ENCODE peak calls at places on chromosome 6, in nine cellular contexts. H is GDM1, E is ovary, I is MV-4-11, V is body of pancreas, S is sciatic nerve, Y is caudate nucleus, T is OCI-M1, F is NCI-H748 treated with DMSO at 0.1 percent for 48 hours. P is an unnamed sample.

GRCh38 chr6:163415620-163416379 is 1.3 kb downstream of the QKI start:
- DNase-seq in H (peak), E (peak), I (peak), V (peak), S (no peak), Y (no peak), T (peak), F (peak), P (no peak)

GRCh38 chr6:37587776-37588744 is 88.4 kb upstream of the CCDC167 start:
- DNase-seq in H (no peak), E (no peak), I (no peak), V (no peak), S (no peak), Y (no peak), T (no peak), F (no peak), P (no peak)

GRCh38 chr6:127547909-127548649 is 28.9 kb upstream of the C6orf58 start:
- DNase-seq in H (no peak), E (no peak), I (no peak), V (no peak), S (no peak), Y (no peak), T (peak), F (no peak), P (no peak)

GRCh38 chr6:2020909-2021308 is 224.5 kb downstream of the GMDS start:
- DNase-seq in H (peak), E (no peak), I (peak), V (no peak), S (no peak), Y (no peak), T (peak), F (peak), P (no peak)

GRCh38 chr6:160386869-160387518 is 38.8 kb downstream of the SLC22A3 start:
- DNase-seq in H (no peak), E (peak), I (no peak), V (peak), S (no peak), Y (no peak), T (no peak), F (no peak), P (no peak)

GRCh38 chr6:155778336-155778735 is 322.7 kb upstream of the NOX3 start:
- DNase-seq in H (no peak), E (no peak), I (no peak), V (no peak), S (no peak), Y (no peak), T (no peak), F (no peak), P (no peak)

GRCh38 chr6:137744877-137745276 is 122.2 kb upstream of the TNFAIP3 start:
- DNase-seq in H (no peak), E (no peak), I (no peak), V (no peak), S (no peak), Y (no peak), T (no peak), F (no peak), P (no peak)

GRCh38 chr6:160106010-160106409 is 15.6 kb upstream of the SLC22A1 start:
- DNase-seq in H (no peak), E (no peak), I (no peak), V (no peak), S (peak), Y (no peak), T (no peak), F (no peak), P (no peak)

GRCh38 chr6:136920858-136921520 is 1.1 kb upstream of the SLC35D3 start:
- DNase-seq in H (no peak), E (no peak), I (no peak), V (peak), S (no peak), Y (no peak), T (no peak), F (no peak), P (no peak)

GRCh38 chr6:123022980-123023379 is 26.9 kb downstream of the CLVS2 start:
- DNase-seq in H (no peak), E (no peak), I (peak), V (no peak), S (no peak), Y (no peak), T (peak), F (no peak), P (no peak)

GRCh38 chr6:43644940-43645612 is at the start of gene RSPH9:
- DNase-seq in H (no peak), E (peak), I (no peak), V (peak), S (peak), Y (no peak), T (no peak), F (peak), P (no peak)

GRCh38 chr6:14435291-14435690 is 317.7 kb downstream of the CD83 start:
- DNase-seq in H (no peak), E (no peak), I (no peak), V (no peak), S (no peak), Y (no peak), T (no peak), F (no peak), P (no peak)

GRCh38 chr6:3228791-3229565 is 1.5 kb upstream of the TUBB2B start:
- DNase-seq in H (no peak), E (no peak), I (no peak), V (no peak), S (no peak), Y (peak), T (peak), F (peak), P (no peak)

GRCh38 chr6:73513496-73513854 is 7.4 kb downstream of the EEF1A1 start:
- DNase-seq in H (no peak), E (no peak), I (no peak), V (no peak), S (no peak), Y (no peak), T (no peak), F (no peak), P (no peak)

GRCh38 chr6:26500102-26500501 is at the start of gene BTN1A1:
- DNase-seq in H (peak), E (no peak), I (no peak), V (no peak), S (no peak), Y (no peak), T (no peak), F (no peak), P (no peak)

GRCh38 chr6:75863001-75863400 is 114.0 kb downstream of the MYO6 start:
- DNase-seq in H (no peak), E (no peak), I (no peak), V (no peak), S (no peak), Y (no peak), T (no peak), F (no peak), P (no peak)

GRCh38 chr6:131982740-131983259 is 31.6 kb upstream of the CCN2 start:
- DNase-seq in H (no peak), E (no peak), I (peak), V (no peak), S (no peak), Y (no peak), T (no peak), F (no peak), P (no peak)

GRCh38 chr6:119620846-119621570 is 271.4 kb upstream of the MAN1A1 start:
- DNase-seq in H (no peak), E (no peak), I (no peak), V (no peak), S (no peak), Y (no peak), T (peak), F (no peak), P (no peak)

GRCh38 chr6:27651371-27651732 is 178.4 kb upstream of the ZNF184 start:
- DNase-seq in H (no peak), E (no peak), I (no peak), V (no peak), S (no peak), Y (no peak), T (peak), F (no peak), P (no peak)

GRCh38 chr6:146103416-146104072 is 74.7 kb downstream of the GRM1 start:
- DNase-seq in H (no peak), E (no peak), I (no peak), V (no peak), S (no peak), Y (no peak), T (no peak), F (no peak), P (no peak)

GRCh38 chr6:137133136-137133535 is 40.3 kb downstream of the IL22RA2 start:
- DNase-seq in H (no peak), E (no peak), I (no peak), V (no peak), S (no peak), Y (no peak), T (no peak), F (no peak), P (no peak)

GRCh38 chr6:113445201-113445600 is 411.9 kb upstream of the MARCKS start:
- DNase-seq in H (no peak), E (no peak), I (no peak), V (no peak), S (no peak), Y (no peak), T (no peak), F (no peak), P (no peak)

GRCh38 chr6:28336284-28337024 is 506 bp upstream of the ZSCAN31 start:
- DNase-seq in H (peak), E (no peak), I (peak), V (peak), S (no peak), Y (no peak), T (peak), F (no peak), P (no peak)

GRCh38 chr6:73388433-73388799 is 6.2 kb upstream of the DDX43 start:
- DNase-seq in H (no peak), E (no peak), I (no peak), V (no peak), S (no peak), Y (no peak), T (no peak), F (no peak), P (no peak)